ENCODE peak calls at places on chromosomes 5 and 9, in five cellular contexts. One of them, this sample, is unnamed.

GRCh38 chr5:173890195-173890951 is 2.2 kb downstream of the CPEB4 start:
- DNase-seq in neuronal stem cell: no peak
- DNase-seq in H9: peak; percentile 39
- DNase-seq in H1: no peak
- DNase-seq in mesenchymal stem cell: peak; percentile 30
- DNase-seq in this sample: peak; percentile 58

GRCh38 chr9:82124090-82124489 is 135.5 kb downstream of the SPATA31D1 start:
- DNase-seq in H1: no peak
- DNase-seq in H9: no peak
- DNase-seq in neuronal stem cell: no peak
- DNase-seq in mesenchymal stem cell: peak; percentile 41
- DNase-seq in this sample: no peak

GRCh38 chr9:128808543-128808942 is 9.8 kb upstream of the ENDOG start:
- DNase-seq in H1: no peak
- DNase-seq in H9: no peak
- DNase-seq in neuronal stem cell: no peak
- DNase-seq in mesenchymal stem cell: no peak
- DNase-seq in this sample: no peak

GRCh38 chr5:102762095-102762534 is 7.0 kb downstream of the PAM start:
- DNase-seq in neuronal stem cell: no peak
- DNase-seq in H1: no peak
- DNase-seq in mesenchymal stem cell: peak; percentile 66
- DNase-seq in H9: no peak
- DNase-seq in this sample: peak; percentile 8

GRCh38 chr5:10303201-10303600 is 4.5 kb downstream of the CMBL start:
- DNase-seq in H1: no peak
- DNase-seq in mesenchymal stem cell: no peak
- DNase-seq in H9: no peak
- DNase-seq in neuronal stem cell: no peak
- DNase-seq in this sample: no peak

GRCh38 chr9:105290401-105290800 is 46.0 kb downstream of the SLC44A1 start:
- DNase-seq in H1: no peak
- DNase-seq in neuronal stem cell: no peak
- DNase-seq in H9: no peak
- DNase-seq in mesenchymal stem cell: peak; percentile 44
- DNase-seq in this sample: peak; percentile 94

GRCh38 chr5:143618146-143618545 is 193.8 kb upstream of the HMHB1 start:
- DNase-seq in H1: no peak
- DNase-seq in mesenchymal stem cell: no peak
- DNase-seq in H9: no peak
- DNase-seq in neuronal stem cell: no peak
- DNase-seq in this sample: no peak

GRCh38 chr9:99012957-99013512 is 69.3 kb downstream of the COL15A1 start:
- DNase-seq in mesenchymal stem cell: no peak
- DNase-seq in H9: no peak
- DNase-seq in H1: no peak
- DNase-seq in neuronal stem cell: no peak
- DNase-seq in this sample: peak; percentile 75

GRCh38 chr5:1213508-1214162 is 11.5 kb upstream of the SLC6A18 start:
- DNase-seq in H9: no peak
- DNase-seq in mesenchymal stem cell: no peak
- DNase-seq in neuronal stem cell: no peak
- DNase-seq in H1: no peak
- DNase-seq in this sample: no peak

GRCh38 chr5:9468070-9468388 is 77.8 kb downstream of the SEMA5A start:
- DNase-seq in neuronal stem cell: no peak
- DNase-seq in mesenchymal stem cell: peak; percentile 94
- DNase-seq in H1: no peak
- DNase-seq in H9: no peak
- DNase-seq in this sample: peak; percentile 5

GRCh38 chr5:111227226-111227782 is 3.1 kb downstream of the CAMK4 start:
- DNase-seq in mesenchymal stem cell: no peak
- DNase-seq in H9: no peak
- DNase-seq in H1: no peak
- DNase-seq in neuronal stem cell: no peak
- DNase-seq in this sample: no peak

GRCh38 chr5:123438244-123438643 is 15.0 kb upstream of the CEP120 start:
- DNase-seq in mesenchymal stem cell: no peak
- DNase-seq in H1: no peak
- DNase-seq in H9: no peak
- DNase-seq in neuronal stem cell: no peak
- DNase-seq in this sample: no peak

GRCh38 chr9:124477211-124478013 is 27.2 kb downstream of the ADGRD2 start:
- DNase-seq in H1: no peak
- DNase-seq in H9: peak; percentile 61
- DNase-seq in neuronal stem cell: peak; percentile 51
- DNase-seq in mesenchymal stem cell: no peak
- DNase-seq in this sample: peak; percentile 20

GRCh38 chr5:79448336-79448735 is 65.6 kb downstream of the HOMER1 start:
- DNase-seq in H9: no peak
- DNase-seq in neuronal stem cell: no peak
- DNase-seq in H1: no peak
- DNase-seq in mesenchymal stem cell: peak; percentile 59
- DNase-seq in this sample: no peak

GRCh38 chr5:134406390-134406789 is 5.3 kb downstream of the CDKN2AIPNL start:
- DNase-seq in H1: no peak
- DNase-seq in H9: no peak
- DNase-seq in mesenchymal stem cell: peak; percentile 14
- DNase-seq in neuronal stem cell: no peak
- DNase-seq in this sample: peak; percentile 78

GRCh38 chr9:71349218-71349617 is 227.8 kb upstream of the TRPM3 start:
- DNase-seq in H9: no peak
- DNase-seq in neuronal stem cell: no peak
- DNase-seq in H1: no peak
- DNase-seq in mesenchymal stem cell: peak; percentile 3
- DNase-seq in this sample: peak; percentile 64

GRCh38 chr5:139105621-139106071 is 92.5 kb downstream of the SIL1 start:
- DNase-seq in neuronal stem cell: peak; percentile 23
- DNase-seq in H9: no peak
- DNase-seq in mesenchymal stem cell: no peak
- DNase-seq in H1: no peak
- DNase-seq in this sample: no peak

GRCh38 chr9:5624655-5625054 is 4.3 kb upstream of the RIC1 start:
- DNase-seq in H9: no peak
- DNase-seq in H1: no peak
- DNase-seq in neuronal stem cell: no peak
- DNase-seq in mesenchymal stem cell: no peak
- DNase-seq in this sample: no peak

GRCh38 chr5:179698935-179699639 is at the start of gene CANX:
- DNase-seq in H9: no peak
- DNase-seq in H1: no peak
- DNase-seq in mesenchymal stem cell: no peak
- DNase-seq in neuronal stem cell: no peak
- DNase-seq in this sample: peak; percentile 52

GRCh38 chr5:134077926-134078580 is 36.4 kb upstream of the TCF7 start:
- DNase-seq in neuronal stem cell: no peak
- DNase-seq in mesenchymal stem cell: no peak
- DNase-seq in H1: no peak
- DNase-seq in H9: no peak
- DNase-seq in this sample: no peak

GRCh38 chr9:36924071-36924470 is 110.0 kb downstream of the PAX5 start:
- DNase-seq in neuronal stem cell: no peak
- DNase-seq in H9: no peak
- DNase-seq in H1: no peak
- DNase-seq in mesenchymal stem cell: peak; percentile 65
- DNase-seq in this sample: peak; percentile 75

GRCh38 chr9:70021026-70021571 is 22.5 kb upstream of the MAMDC2 start:
- DNase-seq in neuronal stem cell: no peak
- DNase-seq in mesenchymal stem cell: peak; percentile 84
- DNase-seq in H9: no peak
- DNase-seq in H1: no peak
- DNase-seq in this sample: no peak

GRCh38 chr9:131027872-131028179 is 18.9 kb downstream of the LAMC3 start:
- DNase-seq in neuronal stem cell: no peak
- DNase-seq in mesenchymal stem cell: no peak
- DNase-seq in H9: no peak
- DNase-seq in H1: no peak
- DNase-seq in this sample: no peak

GRCh38 chr9:33946779-33947535 is 101.7 kb downstream of the UBAP2 start:
- DNase-seq in mesenchymal stem cell: peak; percentile 90
- DNase-seq in H9: no peak
- DNase-seq in neuronal stem cell: no peak
- DNase-seq in H1: no peak
- DNase-seq in this sample: no peak

GRCh38 chr9:115437418-115437817 is 319.5 kb upstream of the TNC start:
- DNase-seq in neuronal stem cell: no peak
- DNase-seq in H9: no peak
- DNase-seq in H1: no peak
- DNase-seq in mesenchymal stem cell: no peak
- DNase-seq in this sample: no peak

GRCh38 chr9:82202808-82203207 is 214.2 kb downstream of the SPATA31D1 start:
- DNase-seq in H1: no peak
- DNase-seq in neuronal stem cell: no peak
- DNase-seq in mesenchymal stem cell: peak; percentile 40
- DNase-seq in H9: no peak
- DNase-seq in this sample: peak; percentile 88

GRCh38 chr5:39176740-39177628 is 42.4 kb downstream of the FYB1 start:
- DNase-seq in mesenchymal stem cell: no peak
- DNase-seq in H9: no peak
- DNase-seq in neuronal stem cell: no peak
- DNase-seq in H1: no peak
- DNase-seq in this sample: no peak
- H3K9ac ChIP-seq in mesenchymal stem cell: no peak overlapping the region
- H3K9ac ChIP-seq in H9: no peak overlapping the region
- H3K9ac ChIP-seq in neuronal stem cell: no peak overlapping the region
- H3K9ac ChIP-seq in H1: no peak overlapping the region
- H3K9ac ChIP-seq in this sample: no peak overlapping the region

GRCh38 chr9:4221936-4222335 is 77.9 kb downstream of the GLIS3 start:
- DNase-seq in H1: no peak
- DNase-seq in H9: no peak
- DNase-seq in neuronal stem cell: no peak
- DNase-seq in mesenchymal stem cell: no peak
- DNase-seq in this sample: no peak
- H3K18ac ChIP-seq in H1: no peak overlapping the region
- H3K18ac ChIP-seq in H9: no peak overlapping the region
- H3K18ac ChIP-seq in neuronal stem cell: no peak overlapping the region
- H3K18ac ChIP-seq in mesenchymal stem cell: no peak overlapping the region
- H3K18ac ChIP-seq in this sample: no peak overlapping the region

GRCh38 chr9:136381311-136381710 is 7.8 kb upstream of the CARD9 start:
- DNase-seq in mesenchymal stem cell: no peak
- DNase-seq in H9: no peak
- DNase-seq in H1: no peak
- DNase-seq in neuronal stem cell: no peak
- DNase-seq in this sample: no peak

GRCh38 chr9:136379003-136379287 is 5.5 kb upstream of the CARD9 start:
- DNase-seq in H1: no peak
- DNase-seq in mesenchymal stem cell: no peak
- DNase-seq in H9: no peak
- DNase-seq in neuronal stem cell: no peak
- DNase-seq in this sample: no peak

GRCh38 chr9:136379401-136379800 is 5.9 kb upstream of the CARD9 start:
- DNase-seq in mesenchymal stem cell: no peak
- DNase-seq in H1: no peak
- DNase-seq in neuronal stem cell: no peak
- DNase-seq in H9: no peak
- DNase-seq in this sample: no peak

GRCh38 chr9:136380381-136380780 is 6.9 kb upstream of the CARD9 start:
- DNase-seq in H9: no peak
- DNase-seq in H1: no peak
- DNase-seq in neuronal stem cell: no peak
- DNase-seq in mesenchymal stem cell: no peak
- DNase-seq in this sample: no peak

DNA sequence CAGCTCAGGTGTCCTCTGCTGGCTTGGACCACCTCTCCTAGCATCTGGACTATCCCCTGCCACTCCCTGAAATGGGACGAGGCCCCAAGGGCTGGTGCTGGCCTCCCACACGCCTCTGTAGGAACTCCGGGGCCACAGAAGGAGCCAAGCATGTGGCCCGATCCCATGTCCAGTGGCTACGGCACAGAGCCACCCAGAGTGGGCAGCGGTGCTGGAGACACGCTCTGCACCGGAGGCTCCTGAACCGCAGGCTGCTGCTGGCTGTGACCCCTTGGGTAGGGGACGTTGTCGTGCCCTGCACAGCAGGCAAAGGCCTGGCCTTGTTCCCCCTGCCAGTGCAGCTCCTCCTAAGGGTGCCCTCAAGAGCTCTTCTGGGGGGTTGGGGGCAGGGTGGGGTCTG is 6.4 kb upstream of the CARD9 start:
- DNase-seq in H1: no peak
- DNase-seq in H9: no peak
- DNase-seq in mesenchymal stem cell: no peak
- DNase-seq in neuronal stem cell: no peak
- DNase-seq in this sample: no peak
- H2BK12ac ChIP-seq in H1: no peak overlapping the region
- H2BK12ac ChIP-seq in H9: no peak overlapping the region
- H2BK12ac ChIP-seq in mesenchymal stem cell: no peak overlapping the region
- H2BK12ac ChIP-seq in neuronal stem cell: no peak overlapping the region
- H2BK12ac ChIP-seq in this sample: no peak overlapping the region

GRCh38 chr9:112896131-112896530 is 5.5 kb upstream of the SLC46A2 start:
- DNase-seq in neuronal stem cell: no peak
- DNase-seq in H1: no peak
- DNase-seq in H9: no peak
- DNase-seq in mesenchymal stem cell: no peak
- DNase-seq in this sample: no peak
- H3K9ac ChIP-seq in neuronal stem cell: no peak overlapping the region
- H3K9ac ChIP-seq in H1: no peak overlapping the region
- H3K9ac ChIP-seq in H9: no peak overlapping the region
- H3K9ac ChIP-seq in mesenchymal stem cell: no peak overlapping the region
- H3K9ac ChIP-seq in this sample: no peak overlapping the region